ENCODE peak calls at places on chromosomes 16 and 17, in six cellular contexts. B is PC-9, J is epithelial cell of esophagus, Q is IMR-90, U is dorsolateral prefrontal cortex, R is SK-N-SH. I is an unnamed sample.

GRCh38 chr16:22318690-22319358 is 21.6 kb downstream of the POLR3E start:
- DNase-seq in U (no peak), B (no peak), R (peak; percentile 54), Q (peak; percentile 22), J (peak; percentile 55), I (peak; percentile 48)

GRCh38 chr17:79832211-79833109 is 6.8 kb downstream of the CBX4 start:
- DNase-seq in U (no peak), J (no peak), Q (no peak), B (peak; percentile 61), R (peak; percentile 63), I (no peak)

GRCh38 chr17:42031584-42031983 is 11.7 kb downstream of the NKIRAS2 start:
- DNase-seq in B (no peak), J (no peak), Q (no peak), U (no peak), R (no peak), I (no peak)

GRCh38 chr17:7383742-7384488 is 3.0 kb downstream of the TNK1 start:
- DNase-seq in R (peak; percentile 95), Q (peak; percentile 13), B (no peak), U (no peak), J (peak; percentile 39), I (peak; percentile 23)

GRCh38 chr16:15032547-15033308 is 23.1 kb downstream of the NTAN1 start:
- DNase-seq in U (no peak), Q (peak; percentile 31), J (no peak), R (no peak), B (peak; percentile 19), I (peak; percentile 58)

GRCh38 chr16:55989569-55989907 is 114.4 kb upstream of the CES5A start:
- DNase-seq in B (no peak), J (no peak), U (no peak), Q (no peak), R (no peak), I (no peak)

GRCh38 chr16:74713876-74714275 is 13.2 kb upstream of the MLKL start:
- DNase-seq in R (peak; percentile 19), Q (no peak), J (no peak), U (no peak), B (no peak), I (no peak)

GRCh38 chr17:69357701-69358100 is 30.8 kb upstream of the ABCA5 start:
- DNase-seq in J (peak; percentile 29), U (no peak), R (no peak), Q (no peak), B (no peak), I (no peak)

GRCh38 chr16:11903906-11904305 is 11.8 kb downstream of the GSPT1 start:
- DNase-seq in R (no peak), J (no peak), Q (no peak), B (no peak), U (no peak), I (no peak)

GRCh38 chr17:5950871-5951270 is 119.3 kb upstream of the WSCD1 start:
- DNase-seq in B (no peak), U (no peak), Q (no peak), R (no peak), J (no peak), I (no peak)

GRCh38 chr17:65017375-65017774 is 39.2 kb downstream of the GNA13 start:
- DNase-seq in U (no peak), B (no peak), R (no peak), Q (no peak), J (no peak), I (no peak)

GRCh38 chr16:51756447-51757123 is 605.5 kb upstream of the SALL1 start:
- DNase-seq in B (no peak), U (no peak), Q (no peak), R (no peak), J (no peak), I (no peak)

GRCh38 chr17:28711723-28712036 is at the start of gene PROCA1:
- DNase-seq in R (no peak), U (no peak), B (no peak), J (no peak), Q (no peak), I (no peak)

GRCh38 chr17:33112763-33113162 is 121.1 kb downstream of the SPACA3 start:
- DNase-seq in Q (peak; percentile 18), B (no peak), J (peak; percentile 98), U (no peak), R (no peak), I (peak; percentile 0)

GRCh38 chr17:50148226-50149098 is 2.0 kb downstream of the PPP1R9B start:
- DNase-seq in B (no peak), R (peak; percentile 76), J (peak; percentile 94), Q (peak; percentile 39), U (no peak), I (no peak)

GRCh38 chr17:49266233-49266632 is 35.6 kb upstream of the PHOSPHO1 start:
- DNase-seq in J (peak; percentile 90), R (no peak), Q (no peak), U (no peak), B (no peak), I (no peak)

GRCh38 chr16:77945126-77945525 is 77.2 kb upstream of the CLEC3A start:
- DNase-seq in B (no peak), J (no peak), U (no peak), R (no peak), Q (peak; percentile 63), I (no peak)

GRCh38 chr17:48681609-48682008 is 40.7 kb downstream of the PRAC1 start:
- DNase-seq in R (no peak), B (no peak), U (no peak), J (no peak), Q (no peak), I (no peak)

GRCh38 chr16:75402174-75402820 is 31.0 kb downstream of the CFDP1 start:
- DNase-seq in B (peak; percentile 67), U (no peak), R (no peak), J (peak; percentile 80), Q (peak; percentile 75), I (peak; percentile 62)

GRCh38 chr16:54934536-54935410 is 4.1 kb downstream of the IRX5 start:
- DNase-seq in Q (no peak), B (no peak), J (peak; percentile 67), U (no peak), R (peak; percentile 48), I (no peak)

GRCh38 chr17:2090804-2091534 is 36.1 kb downstream of the HIC1 start:
- DNase-seq in U (no peak), J (peak; percentile 74), R (peak; percentile 36), B (peak; percentile 34), Q (peak; percentile 97), I (peak; percentile 93)
- TF ChIP-seq CTCF in U (no peak), J (peak; percentile 20), R (peak; percentile 46), B (no peak), Q (peak; percentile 55), I (peak; percentile 61)

GRCh38 chr16:88959022-88959421 is 18.0 kb downstream of the CBFA2T3 start:
- DNase-seq in B (no peak), U (no peak), Q (no peak), R (no peak), J (no peak), I (no peak)

GRCh38 chr16:88957456-88957767 is 19.6 kb downstream of the CBFA2T3 start:
- DNase-seq in Q (no peak), R (no peak), J (no peak), U (no peak), B (no peak), I (no peak)

GRCh38 chr16:88957887-88958577 is 19.0 kb downstream of the CBFA2T3 start:
- DNase-seq in B (no peak), U (no peak), J (no peak), R (no peak), Q (no peak), I (no peak)

GRCh38 chr16:88955906-88956305 is 21.1 kb downstream of the CBFA2T3 start:
- DNase-seq in R (no peak), Q (no peak), J (no peak), B (no peak), U (no peak), I (no peak)

GRCh38 chr16:88956546-88957455 is 20.2 kb downstream of the CBFA2T3 start:
- DNase-seq in R (no peak), U (no peak), Q (no peak), J (no peak), B (no peak), I (no peak)
- TF ChIP-seq CTCF in R (no peak), U (no peak), Q (no peak), J (no peak), B (no peak), I (no peak)

DNA sequence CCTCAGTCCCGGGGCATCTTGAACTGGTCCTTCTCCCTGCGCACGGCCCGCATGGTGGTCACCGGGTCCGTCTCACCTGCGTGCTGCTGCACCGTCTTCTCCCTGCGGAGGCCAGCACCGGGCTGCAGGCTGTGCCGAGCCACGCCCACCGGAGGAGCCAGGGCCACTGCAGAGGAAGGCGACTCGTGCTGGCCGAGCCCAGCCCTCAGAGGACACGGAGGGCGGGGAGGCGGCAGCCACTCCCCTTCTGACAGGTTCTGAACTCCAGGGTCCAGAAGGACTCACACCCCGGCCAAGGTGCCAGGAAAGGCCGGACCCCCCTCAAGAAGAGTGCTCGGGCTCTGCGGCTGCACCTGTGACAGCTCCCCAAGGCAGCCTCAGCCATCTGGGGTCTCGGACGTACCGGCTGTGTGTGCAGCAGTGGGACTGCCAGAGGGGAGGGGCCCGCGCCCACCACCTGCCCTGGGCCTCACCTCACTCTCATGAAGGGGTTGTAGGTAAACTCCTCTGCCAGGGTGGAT is 15.8 kb upstream of the IGFALS start:
- DNase-seq in J (no peak), U (no peak), Q (no peak), B (no peak), R (no peak), I (no peak)
- TF ChIP-seq CTCF in J (no peak), U (no peak), Q (no peak), B (no peak), R (no peak), I (no peak)

GRCh38 chr17:81329927-81330883 is 35.1 kb upstream of the SLC38A10 start:
- DNase-seq in B (peak; percentile 67), Q (no peak), R (no peak), J (peak; percentile 66), U (no peak), I (no peak)
- TF ChIP-seq CTCF in B (no peak), Q (no peak), R (peak; percentile 27), J (peak; percentile 33), U (no peak), I (no peak)

GRCh38 chr16:13935408-13935807 is 15.5 kb downstream of the ERCC4 start:
- DNase-seq in J (no peak), U (no peak), R (no peak), B (no peak), Q (no peak), I (no peak)
- TF ChIP-seq CTCF in J (peak; percentile 47), U (peak; percentile 38), R (peak; percentile 55), B (peak; percentile 55), Q (peak; percentile 16), I (peak; percentile 57)